ENCODE peak calls at places on chromosome 18, in seven cellular contexts. M is psoas muscle, Y is epithelial cell of esophagus, X is Panc1, W is lower lobe of right lung, B is adrenal gland, O is pancreas. T is an unnamed sample.

GRCh38 chr18:49135871-49136270 is 185.1 kb upstream of the SMAD7 start:
- DNase-seq in M (no peak), Y (peak; percentile 16), X (no peak), W (no peak), B (peak; percentile 70), O (peak; percentile 21), T (no peak)

GRCh38 chr18:48336332-48336731 is 72.9 kb downstream of the ZBTB7C start:
- DNase-seq in M (no peak), Y (peak; percentile 42), X (no peak), W (no peak), B (no peak), O (no peak), T (no peak)

GRCh38 chr18:77032121-77032758 is 100.3 kb downstream of the MBP start:
- DNase-seq in M (no peak), Y (no peak), X (no peak), W (no peak), B (no peak), O (no peak), T (peak; percentile 38)

GRCh38 chr18:3722662-3723433 is 272.9 kb downstream of the TGIF1 start:
- DNase-seq in M (no peak), Y (no peak), X (no peak), W (no peak), B (no peak), O (no peak), T (no peak)

GRCh38 chr18:35189510-35189909 is 51.3 kb upstream of the ZNF397 start:
- DNase-seq in M (no peak), Y (no peak), X (no peak), W (no peak), B (no peak), O (no peak), T (no peak)

GRCh38 chr18:5309888-5310470 is 14.5 kb upstream of the ZBTB14 start:
- DNase-seq in M (no peak), Y (no peak), X (no peak), W (no peak), B (no peak), O (no peak), T (no peak)

GRCh38 chr18:805008-805754 is 6.9 kb downstream of the YES1 start:
- DNase-seq in M (no peak), Y (no peak), X (no peak), W (no peak), B (no peak), O (no peak), T (no peak)

GRCh38 chr18:63758616-63759015 is 16.6 kb upstream of the SERPINB7 start:
- DNase-seq in M (no peak), Y (no peak), X (no peak), W (no peak), B (no peak), O (no peak), T (no peak)

GRCh38 chr18:67705748-67706147 is 189.2 kb upstream of the DSEL start:
- DNase-seq in M (no peak), Y (peak; percentile 29), X (no peak), W (no peak), B (no peak), O (no peak), T (no peak)

GRCh38 chr18:48098007-48098406 is 167.5 kb upstream of the SMAD2 start:
- DNase-seq in M (no peak), Y (peak; percentile 83), X (no peak), W (no peak), B (no peak), O (no peak), T (no peak)

GRCh38 chr18:48455555-48456478 is 46.6 kb upstream of the ZBTB7C start:
- DNase-seq in M (no peak), Y (peak; percentile 81), X (no peak), W (no peak), B (no peak), O (no peak), T (no peak)

GRCh38 chr18:48636436-48636835 is 97.6 kb downstream of the CTIF start:
- DNase-seq in M (no peak), Y (no peak), X (no peak), W (no peak), B (no peak), O (no peak), T (no peak)

GRCh38 chr18:75003764-75004690 is 204.9 kb downstream of the PTGR3 start:
- DNase-seq in M (no peak), Y (no peak), X (no peak), W (no peak), B (peak; percentile 39), O (no peak), T (no peak)

GRCh38 chr18:37944871-37945270 is 379.3 kb upstream of the CELF4 start:
- DNase-seq in M (no peak), Y (no peak), X (no peak), W (no peak), B (no peak), O (no peak), T (no peak)

GRCh38 chr18:62523631-62524442 is 1.0 kb downstream of the ZCCHC2 start:
- DNase-seq in M (peak; percentile 56), Y (peak; percentile 66), X (no peak), W (peak; percentile 76), B (peak; percentile 58), O (peak; percentile 55), T (peak; percentile 56)

GRCh38 chr18:23306842-23307241 is 146.2 kb upstream of the RIOK3 start:
- DNase-seq in M (no peak), Y (no peak), X (no peak), W (no peak), B (no peak), O (no peak), T (no peak)

GRCh38 chr18:5546660-5547059 is 2.9 kb upstream of the EPB41L3 start:
- DNase-seq in M (peak; percentile 23), Y (peak; percentile 18), X (no peak), W (no peak), B (peak; percentile 48), O (no peak), T (no peak)

GRCh38 chr18:48173557-48173956 is 235.6 kb downstream of the ZBTB7C start:
- DNase-seq in M (no peak), Y (no peak), X (no peak), W (no peak), B (no peak), O (no peak), T (no peak)

GRCh38 chr18:74226156-74226555 is 65.6 kb downstream of the CYB5A start:
- DNase-seq in M (no peak), Y (no peak), X (no peak), W (no peak), B (no peak), O (peak; percentile 71), T (no peak)

GRCh38 chr18:44786697-44787096 is 106.0 kb downstream of the SETBP1 start:
- DNase-seq in M (no peak), Y (no peak), X (no peak), W (no peak), B (no peak), O (no peak), T (no peak)
- H3K4me3 ChIP-seq in M (peak overlapping the region; percentile 48), Y (no peak overlapping the region), X (no peak overlapping the region), W (no peak overlapping the region), B (no peak overlapping the region), O (no peak overlapping the region), T (no peak overlapping the region)

GRCh38 chr18:72700961-72701710 is 157.0 kb upstream of the CBLN2 start:
- DNase-seq in M (no peak), Y (peak; percentile 53), X (no peak), W (no peak), B (no peak), O (no peak), T (no peak)
- TF ChIP-seq CTCF in M (no peak), Y (peak; percentile 45), X (peak; percentile 37), W (peak; percentile 14), B (no peak), O (no peak), T (peak; percentile 16)

GRCh38 chr18:70985948-70986347 is 697.1 kb downstream of the SOCS6 start:
- DNase-seq in M (no peak), Y (no peak), X (no peak), W (no peak), B (no peak), O (no peak), T (no peak)
- H3K4me3 ChIP-seq in M (no peak overlapping the region), Y (no peak overlapping the region), X (no peak overlapping the region), W (no peak overlapping the region), B (no peak overlapping the region), O (no peak overlapping the region), T (no peak overlapping the region)

DNA sequence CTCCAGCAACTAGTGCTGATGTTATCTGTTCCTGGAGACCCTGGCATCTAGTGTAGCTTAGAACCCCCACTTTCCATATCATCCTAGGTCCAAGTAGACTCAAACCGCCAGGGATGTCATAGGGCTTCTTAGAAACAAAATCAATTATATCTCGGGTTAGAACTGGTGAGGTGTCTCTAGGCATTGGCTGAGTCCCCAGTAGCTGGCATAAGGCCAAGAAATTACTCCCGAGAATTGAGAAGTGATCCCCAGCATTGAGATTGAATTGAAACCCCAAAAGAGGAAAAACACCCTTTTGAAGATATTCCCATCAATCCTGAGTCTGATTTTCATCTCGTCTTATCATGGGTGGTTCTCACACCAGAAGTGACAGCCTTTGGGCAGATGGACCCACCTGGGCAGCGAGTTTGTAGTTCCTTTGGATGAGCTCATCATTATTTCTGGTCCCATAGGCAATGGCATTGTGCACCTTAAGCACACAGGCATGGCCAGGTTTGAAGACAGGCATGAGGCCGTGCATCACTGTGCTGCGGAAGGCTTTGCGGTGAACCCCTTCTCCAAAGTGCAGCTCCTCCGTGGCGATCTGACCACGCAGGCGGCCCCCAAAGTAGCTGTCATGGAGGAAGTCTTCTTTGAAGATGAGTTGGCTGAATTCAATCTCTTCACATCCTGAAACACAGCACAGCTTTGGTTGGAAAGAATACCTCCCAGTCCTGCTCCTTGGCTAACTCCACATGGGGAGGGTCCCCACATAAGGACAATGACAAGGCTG is 112.2 kb downstream of the ALPK2 start:
- DNase-seq in M (no peak), Y (no peak), X (no peak), W (no peak), B (no peak), O (no peak), T (no peak)
- TF ChIP-seq CTCF in M (no peak), Y (no peak), X (no peak), W (no peak), B (no peak), O (no peak), T (no peak)

GRCh38 chr18:55398858-55399257 is 189.1 kb downstream of the TCF4 start:
- DNase-seq in M (no peak), Y (no peak), X (no peak), W (no peak), B (no peak), O (no peak), T (no peak)

GRCh38 chr18:55396979-55397378 is 191.0 kb downstream of the TCF4 start:
- DNase-seq in M (no peak), Y (no peak), X (no peak), W (no peak), B (no peak), O (no peak), T (no peak)

GRCh38 chr18:55396267-55396905 is 191.6 kb downstream of the TCF4 start:
- DNase-seq in M (no peak), Y (no peak), X (no peak), W (no peak), B (no peak), O (no peak), T (no peak)

GRCh38 chr18:55390898-55391297 is 197.1 kb downstream of the TCF4 start:
- DNase-seq in M (no peak), Y (no peak), X (no peak), W (no peak), B (no peak), O (no peak), T (no peak)

GRCh38 chr18:55395811-55396210 is 192.2 kb downstream of the TCF4 start:
- DNase-seq in M (no peak), Y (no peak), X (no peak), W (no peak), B (no peak), O (no peak), T (no peak)
- H3K4me3 ChIP-seq in M (no peak overlapping the region), Y (no peak overlapping the region), X (no peak overlapping the region), W (no peak overlapping the region), B (no peak overlapping the region), O (no peak overlapping the region), T (no peak overlapping the region)

GRCh38 chr18:43543236-43543635 is 265.9 kb upstream of the SYT4 start:
- DNase-seq in M (no peak), Y (no peak), X (no peak), W (no peak), B (no peak), O (no peak), T (no peak)
- TF ChIP-seq CTCF in M (no peak), Y (no peak), X (no peak), W (no peak), B (no peak), O (no peak), T (no peak)

T was measured in right lobe of liver.